ENCODE peak calls at places on chromosomes 13 and 19, in six cellular contexts. C is thoracic aorta, Q is AG09319, J is GM20000, Z is RWPE1, R is left ventricle myocardium inferior. G is an unnamed sample.

GRCh38 chr19:39390460-39390758 is 497 bp downstream of the PAF1 start:
- DNase-seq in C (no peak), Q (no peak), J (no peak), Z (peak; percentile 86), R (no peak), G (no peak)

GRCh38 chr13:73572824-73573223 is 514.0 kb downstream of the KLF5 start:
- DNase-seq in C (no peak), Q (no peak), J (no peak), Z (no peak), R (no peak), G (no peak)

GRCh38 chr19:16702123-16702522 is 17.5 kb upstream of the NWD1 start:
- DNase-seq in C (no peak), Q (peak; percentile 36), J (no peak), Z (peak; percentile 84), R (peak; percentile 46), G (no peak)

GRCh38 chr19:46015080-46015960 is 7.5 kb downstream of the PGLYRP1 start:
- DNase-seq in C (no peak), Q (no peak), J (peak; percentile 87), Z (peak; percentile 82), R (peak; percentile 45), G (no peak)

GRCh38 chr13:26883613-26884257 is 123.1 kb upstream of the GPR12 start:
- DNase-seq in C (no peak), Q (no peak), J (no peak), Z (no peak), R (no peak), G (no peak)

GRCh38 chr13:102555914-102556553 is 40.8 kb upstream of the TPP2 start:
- DNase-seq in C (no peak), Q (no peak), J (peak; percentile 28), Z (peak; percentile 45), R (no peak), G (no peak)

GRCh38 chr19:47187797-47188196 is 43.2 kb downstream of the BBC3 start:
- DNase-seq in C (no peak), Q (no peak), J (no peak), Z (no peak), R (no peak), G (no peak)

GRCh38 chr13:37960427-37960826 is 90.9 kb upstream of the TRPC4 start:
- DNase-seq in C (no peak), Q (no peak), J (no peak), Z (no peak), R (no peak), G (no peak)

GRCh38 chr13:35881360-35881759 is 249.8 kb downstream of the DCLK1 start:
- DNase-seq in C (no peak), Q (no peak), J (no peak), Z (no peak), R (no peak), G (no peak)

GRCh38 chr13:99066219-99066618 is 88.4 kb upstream of the DOCK9 start:
- DNase-seq in C (no peak), Q (no peak), J (no peak), Z (no peak), R (no peak), G (no peak)

GRCh38 chr19:35399948-35400772 is 29.3 kb downstream of the GPR42 start:
- DNase-seq in C (no peak), Q (no peak), J (no peak), Z (no peak), R (no peak), G (no peak)

GRCh38 chr19:19468424-19469050 is 46.8 kb downstream of the TSSK6 start:
- DNase-seq in C (no peak), Q (no peak), J (no peak), Z (no peak), R (no peak), G (no peak)

GRCh38 chr13:97491452-97491851 is 57.5 kb downstream of the RAP2A start:
- DNase-seq in C (no peak), Q (no peak), J (no peak), Z (no peak), R (no peak), G (no peak)

GRCh38 chr19:17938092-17938845 is 5.5 kb downstream of the CCDC124 start:
- DNase-seq in C (no peak), Q (peak; percentile 52), J (peak; percentile 91), Z (peak; percentile 89), R (peak; percentile 76), G (peak; percentile 89)

GRCh38 chr13:99983401-99984133 is 2.0 kb downstream of the ZIC2 start:
- DNase-seq in C (no peak), Q (no peak), J (no peak), Z (no peak), R (no peak), G (no peak)

GRCh38 chr19:45717983-45718650 is 12.6 kb downstream of the FBXO46 start:
- DNase-seq in C (no peak), Q (no peak), J (no peak), Z (no peak), R (no peak), G (no peak)

GRCh38 chr13:89554801-89555200 is 1792.7 kb upstream of the MIR17HG start:
- DNase-seq in C (no peak), Q (no peak), J (no peak), Z (no peak), R (no peak), G (no peak)

GRCh38 chr13:21557995-21558394 is 46.0 kb downstream of the MICU2 start:
- DNase-seq in C (no peak), Q (no peak), J (no peak), Z (no peak), R (no peak), G (no peak)

GRCh38 chr13:25633108-25633507 is 261.3 kb downstream of the ATP8A2 start:
- DNase-seq in C (no peak), Q (no peak), J (no peak), Z (no peak), R (no peak), G (no peak)

GRCh38 chr13:112729408-112729807 is 39.6 kb downstream of the ATP11A start:
- DNase-seq in C (no peak), Q (no peak), J (no peak), Z (no peak), R (peak; percentile 74), G (no peak)

GRCh38 chr13:36453518-36453917 is 21.2 kb downstream of the CCNA1 start:
- DNase-seq in C (no peak), Q (no peak), J (no peak), Z (no peak), R (no peak), G (no peak)

DNA sequence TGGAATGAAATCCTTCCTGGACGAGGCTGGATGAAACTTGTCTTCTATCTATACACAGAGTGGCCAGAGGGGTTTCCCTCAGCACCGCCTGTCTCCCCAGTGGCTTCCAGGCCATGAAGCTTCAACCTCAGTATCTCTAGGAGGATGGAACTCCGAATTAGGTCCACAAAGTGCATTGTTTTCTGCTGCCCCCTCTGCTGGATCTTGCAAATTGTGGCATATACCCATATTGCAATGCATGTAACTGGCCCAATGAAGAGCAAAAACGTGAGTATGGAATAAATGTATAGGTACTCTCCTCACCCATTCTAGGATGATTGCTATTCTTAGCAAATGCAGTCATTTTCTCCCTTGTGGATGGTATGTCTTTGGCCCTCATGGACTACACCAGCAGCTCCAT is 14.7 kb upstream of the LILRB4 start:
- DNase-seq in C (no peak), Q (no peak), J (no peak), Z (no peak), R (no peak), G (peak; percentile 40)
- TF ChIP-seq CTCF in C (no peak), Q (no peak), J (peak; percentile 15), Z (no peak), R (no peak), G (no peak)

GRCh38 chr13:45715351-45715750 is 13.2 kb downstream of the CBY2 start:
- DNase-seq in C (no peak), Q (no peak), J (no peak), Z (no peak), R (no peak), G (no peak)

GRCh38 chr13:45717324-45717723 is 15.2 kb downstream of the CBY2 start:
- DNase-seq in C (no peak), Q (no peak), J (no peak), Z (no peak), R (no peak), G (no peak)

GRCh38 chr13:45718992-45719391 is 16.9 kb downstream of the CBY2 start:
- DNase-seq in C (no peak), Q (no peak), J (no peak), Z (no peak), R (no peak), G (no peak)

GRCh38 chr13:45721203-45721731 is 19.1 kb downstream of the CBY2 start:
- DNase-seq in C (no peak), Q (no peak), J (no peak), Z (no peak), R (no peak), G (no peak)

GRCh38 chr13:45718063-45718462 is 15.9 kb downstream of the CBY2 start:
- DNase-seq in C (no peak), Q (no peak), J (peak; percentile 69), Z (no peak), R (no peak), G (no peak)
- TF ChIP-seq CTCF in C (no peak), Q (peak; percentile 59), J (peak; percentile 41), Z (no peak), R (peak; percentile 21), G (peak; percentile 52)

DNA sequence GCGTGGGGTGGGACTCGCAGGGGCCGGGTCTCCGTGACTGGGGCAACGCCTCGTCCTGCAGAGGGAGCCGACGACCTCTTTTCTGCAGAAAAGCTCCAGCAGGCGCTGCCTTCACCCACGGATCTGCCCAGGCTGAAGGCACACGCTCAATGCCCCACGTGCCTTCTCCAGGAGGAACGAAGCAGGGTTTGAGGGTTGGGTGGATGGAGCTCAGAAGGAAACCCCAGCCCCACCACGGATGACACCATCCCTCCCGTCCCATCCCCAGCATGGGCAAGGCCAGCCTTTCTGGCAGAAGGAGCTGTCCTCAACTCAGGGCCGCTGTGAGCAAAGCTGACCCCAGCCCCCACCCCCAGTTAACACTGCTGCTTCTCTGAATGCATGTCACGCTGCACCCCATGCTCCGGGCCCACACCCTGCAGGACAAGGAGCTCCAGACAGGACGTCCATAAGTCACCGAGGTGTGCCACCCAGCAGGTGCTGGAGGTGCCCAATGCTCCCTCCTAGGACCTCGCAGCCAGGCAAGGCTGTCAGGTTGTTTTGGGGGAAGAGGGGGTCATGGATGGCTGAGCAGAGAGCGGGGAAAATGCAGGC is 7.4 kb downstream of the C19orf25 start:
- DNase-seq in C (no peak), Q (no peak), J (no peak), Z (no peak), R (no peak), G (no peak)
- TF ChIP-seq CTCF in C (no peak), Q (peak; percentile 6), J (no peak), Z (no peak), R (no peak), G (peak; percentile 35)

DNA sequence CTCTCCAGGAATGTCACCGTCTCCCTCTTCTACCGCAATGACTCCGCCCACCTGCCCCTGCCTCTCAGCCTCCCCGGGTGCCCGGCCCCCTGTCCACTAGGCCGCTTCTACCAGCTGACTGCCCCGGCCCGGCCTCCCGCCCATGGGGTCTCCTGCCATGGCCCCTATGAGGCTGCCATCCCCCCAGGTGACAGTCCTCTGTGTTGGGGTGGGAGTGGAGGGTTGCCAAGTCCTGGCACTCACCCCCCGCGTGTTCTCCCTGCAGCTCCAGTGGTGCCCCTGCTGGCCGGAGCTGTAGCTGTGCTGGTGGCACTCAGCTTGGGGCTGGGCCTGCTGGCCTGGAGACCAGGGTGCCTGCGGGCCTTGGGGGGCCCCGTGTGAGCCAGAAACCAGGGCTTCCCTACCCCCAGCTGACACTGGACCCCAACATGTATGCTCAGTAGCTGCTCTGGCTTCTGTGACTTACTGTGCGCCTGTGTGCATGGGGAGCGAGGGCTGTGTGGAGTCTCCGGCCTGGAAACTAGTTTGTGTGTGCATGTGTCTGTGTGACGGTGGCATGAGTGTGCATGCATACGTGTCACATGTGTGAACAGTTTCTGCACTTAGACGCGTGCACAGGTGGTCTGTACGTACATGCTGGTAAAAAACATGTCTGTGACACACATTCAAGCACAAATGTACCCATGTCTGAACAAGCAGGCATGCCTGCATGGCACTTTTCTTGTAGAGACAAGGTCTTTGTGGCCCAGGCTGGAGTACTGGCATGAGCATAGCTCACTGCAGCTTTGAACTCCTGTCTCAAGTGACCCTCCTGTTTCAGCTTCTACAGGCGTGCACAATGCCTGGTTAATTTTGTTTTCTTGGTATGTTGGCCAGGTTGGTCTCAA is 4.8 kb downstream of the ACP4 start:
- DNase-seq in C (no peak), Q (no peak), J (no peak), Z (no peak), R (no peak), G (no peak)
- TF ChIP-seq CTCF in C (no peak), Q (no peak), J (no peak), Z (no peak), R (no peak), G (no peak)